ENCODE peak calls at places on chromosomes 1 and 21, in five cellular contexts. One of them, this sample, is unnamed.
A peak's percentile ranks its signal among the peaks of the same experiment; 100 is the strongest.

GRCh38 chr1:19070891-19071621 is 114.6 kb upstream of the IFFO2 start:
- DNase-seq in cardiac fibroblast: no peak
- DNase-seq in fibroblast of lung: no peak
- DNase-seq in A549: no peak
- DNase-seq in left ventricle myocardium inferior: no peak
- DNase-seq in this sample: no peak

GRCh38 chr21:40465382-40465781 is 381.6 kb downstream of the DSCAM start:
- DNase-seq in left ventricle myocardium inferior: no peak
- DNase-seq in A549: no peak
- DNase-seq in cardiac fibroblast: no peak
- DNase-seq in fibroblast of lung: no peak
- DNase-seq in this sample: no peak

GRCh38 chr1:46784666-46785065 is 14.2 kb upstream of the CYP4B1 start:
- DNase-seq in A549: no peak
- DNase-seq in left ventricle myocardium inferior: no peak
- DNase-seq in cardiac fibroblast: no peak
- DNase-seq in fibroblast of lung: no peak
- DNase-seq in this sample: no peak

GRCh38 chr21:14403681-14404318 is 20.9 kb upstream of the HSPA13 start:
- DNase-seq in A549: peak; percentile 2
- DNase-seq in fibroblast of lung: peak; percentile 58
- DNase-seq in cardiac fibroblast: peak; percentile 63
- DNase-seq in left ventricle myocardium inferior: no peak
- DNase-seq in this sample: no peak

GRCh38 chr1:16237343-16237830 is 404 bp upstream of the CPLANE2 start:
- DNase-seq in cardiac fibroblast: peak; percentile 64
- DNase-seq in fibroblast of lung: peak; percentile 49
- DNase-seq in left ventricle myocardium inferior: no peak
- DNase-seq in A549: no peak
- DNase-seq in this sample: no peak

GRCh38 chr1:53545663-53546408 is 86.6 kb downstream of the DMRTB1 start:
- DNase-seq in A549: no peak
- DNase-seq in cardiac fibroblast: no peak
- DNase-seq in left ventricle myocardium inferior: peak; percentile 13
- DNase-seq in fibroblast of lung: no peak
- DNase-seq in this sample: no peak

GRCh38 chr1:20336105-20336605 is 45.5 kb downstream of the VWA5B1 start:
- DNase-seq in fibroblast of lung: no peak
- DNase-seq in A549: no peak
- DNase-seq in cardiac fibroblast: no peak
- DNase-seq in left ventricle myocardium inferior: no peak
- DNase-seq in this sample: no peak

GRCh38 chr1:205228052-205228451 is 306 bp downstream of the TMCC2 start:
- DNase-seq in cardiac fibroblast: no peak
- DNase-seq in fibroblast of lung: no peak
- DNase-seq in A549: peak; percentile 41
- DNase-seq in left ventricle myocardium inferior: no peak
- DNase-seq in this sample: no peak

GRCh38 chr1:68141079-68141800 is 90.8 kb upstream of the DIRAS3 start:
- DNase-seq in A549: no peak
- DNase-seq in cardiac fibroblast: peak; percentile 67
- DNase-seq in fibroblast of lung: peak; percentile 47
- DNase-seq in left ventricle myocardium inferior: no peak
- DNase-seq in this sample: no peak

GRCh38 chr1:14939527-14940284 is 213.8 kb upstream of the TMEM51 start:
- DNase-seq in cardiac fibroblast: peak; percentile 53
- DNase-seq in left ventricle myocardium inferior: no peak
- DNase-seq in A549: no peak
- DNase-seq in fibroblast of lung: peak; percentile 65
- DNase-seq in this sample: no peak

GRCh38 chr1:111911036-111911435 is 78.4 kb downstream of the KCND3 start:
- DNase-seq in fibroblast of lung: no peak
- DNase-seq in left ventricle myocardium inferior: no peak
- DNase-seq in A549: no peak
- DNase-seq in cardiac fibroblast: no peak
- DNase-seq in this sample: no peak

GRCh38 chr1:174789399-174789798 is 210.3 kb upstream of the CACYBP start:
- DNase-seq in left ventricle myocardium inferior: no peak
- DNase-seq in cardiac fibroblast: peak; percentile 88
- DNase-seq in fibroblast of lung: peak; percentile 39
- DNase-seq in A549: no peak
- DNase-seq in this sample: no peak

GRCh38 chr1:117120774-117121588 is 568 bp downstream of the TRIM45 start:
- DNase-seq in left ventricle myocardium inferior: no peak
- DNase-seq in A549: peak; percentile 10
- DNase-seq in fibroblast of lung: no peak
- DNase-seq in cardiac fibroblast: no peak
- DNase-seq in this sample: no peak

GRCh38 chr1:163250382-163250974 is 47.8 kb upstream of the RGS5 start:
- DNase-seq in cardiac fibroblast: no peak
- DNase-seq in fibroblast of lung: no peak
- DNase-seq in A549: no peak
- DNase-seq in left ventricle myocardium inferior: no peak
- DNase-seq in this sample: no peak

GRCh38 chr1:154787171-154787570 is 82.9 kb downstream of the KCNN3 start:
- DNase-seq in fibroblast of lung: no peak
- DNase-seq in A549: no peak
- DNase-seq in cardiac fibroblast: no peak
- DNase-seq in left ventricle myocardium inferior: no peak
- DNase-seq in this sample: no peak

GRCh38 chr1:205225901-205226765 is 1.6 kb upstream of the TMCC2 start:
- DNase-seq in left ventricle myocardium inferior: no peak
- DNase-seq in cardiac fibroblast: no peak
- DNase-seq in fibroblast of lung: no peak
- DNase-seq in A549: no peak
- DNase-seq in this sample: no peak

GRCh38 chr1:79113836-79114235 is 107.3 kb upstream of the ADGRL4 start:
- DNase-seq in left ventricle myocardium inferior: no peak
- DNase-seq in fibroblast of lung: no peak
- DNase-seq in A549: no peak
- DNase-seq in cardiac fibroblast: peak; percentile 18
- DNase-seq in this sample: no peak

GRCh38 chr1:169682077-169682476 is 29.3 kb downstream of the SELL start:
- DNase-seq in fibroblast of lung: no peak
- DNase-seq in cardiac fibroblast: no peak
- DNase-seq in left ventricle myocardium inferior: no peak
- DNase-seq in A549: no peak
- DNase-seq in this sample: no peak

DNA sequence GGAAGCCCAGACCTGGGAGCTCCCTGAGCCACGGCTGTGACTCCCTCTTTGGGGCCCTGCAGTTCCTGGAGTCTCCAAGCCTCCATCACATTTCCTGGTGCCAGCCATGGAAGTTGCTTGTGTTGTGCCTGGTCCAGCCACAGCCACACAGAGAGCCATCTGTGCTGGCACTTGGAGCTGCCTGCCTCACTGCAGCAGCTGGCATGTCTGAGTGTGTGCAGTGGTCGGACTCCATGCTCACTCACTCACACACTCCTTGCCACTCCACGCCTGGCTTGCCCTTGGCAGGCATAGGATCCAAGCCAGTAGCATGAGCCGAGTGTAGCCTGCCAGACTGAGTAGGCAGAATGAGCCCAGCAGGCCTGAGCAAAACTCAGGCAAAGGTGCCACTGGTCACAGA is 516.3 kb upstream of the BEND5 start:
- DNase-seq in fibroblast of lung: no peak
- DNase-seq in A549: no peak
- DNase-seq in cardiac fibroblast: no peak
- DNase-seq in left ventricle myocardium inferior: no peak
- DNase-seq in this sample: no peak
- H3K4me3 ChIP-seq in fibroblast of lung: no peak overlapping the region
- H3K4me3 ChIP-seq in A549: no peak overlapping the region
- H3K4me3 ChIP-seq in cardiac fibroblast: no peak overlapping the region
- H3K4me3 ChIP-seq in left ventricle myocardium inferior: no peak overlapping the region
- H3K4me3 ChIP-seq in this sample: no peak overlapping the region

GRCh38 chr1:158972841-158973240 is 36.9 kb upstream of the IFI16 start:
- DNase-seq in fibroblast of lung: peak; percentile 3
- DNase-seq in A549: no peak
- DNase-seq in left ventricle myocardium inferior: no peak
- DNase-seq in cardiac fibroblast: peak; percentile 20
- DNase-seq in this sample: no peak
- TF ChIP-seq CTCF in fibroblast of lung: no peak
- TF ChIP-seq CTCF in A549: no peak
- TF ChIP-seq CTCF in left ventricle myocardium inferior: no peak
- TF ChIP-seq CTCF in cardiac fibroblast: no peak
- TF ChIP-seq CTCF in this sample: peak; percentile 38

DNA sequence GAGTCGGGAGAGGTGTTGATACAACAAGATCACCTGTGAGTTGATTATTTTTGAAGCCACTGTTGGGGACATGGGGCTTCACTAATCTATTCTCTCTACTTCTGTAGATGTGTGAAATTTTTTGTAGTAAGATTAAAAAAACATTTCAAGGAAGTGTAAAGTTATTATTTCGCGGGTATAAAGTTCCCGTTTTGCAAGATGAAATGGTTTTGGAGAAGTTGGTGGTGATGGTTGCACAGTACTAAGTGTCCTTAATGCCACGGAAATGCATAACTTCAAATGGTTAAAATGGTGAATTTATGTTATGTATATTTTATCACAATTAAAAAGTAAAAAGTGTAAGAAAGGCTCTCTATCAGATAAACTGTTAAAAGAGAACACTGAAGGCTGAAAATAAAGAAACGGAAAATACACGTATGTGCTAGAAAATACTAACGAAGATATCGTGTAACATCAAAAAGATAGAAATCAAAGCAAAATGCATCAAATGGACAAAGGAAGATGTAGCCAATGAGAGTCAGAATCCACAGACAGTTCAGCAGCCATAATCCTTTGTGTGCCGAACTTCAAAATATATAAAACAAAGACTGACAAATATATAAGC is 2.9 kb upstream of the ITGB2 start:
- DNase-seq in fibroblast of lung: no peak
- DNase-seq in left ventricle myocardium inferior: no peak
- DNase-seq in cardiac fibroblast: no peak
- DNase-seq in A549: no peak
- DNase-seq in this sample: no peak
- H3K4me3 ChIP-seq in fibroblast of lung: no peak overlapping the region
- H3K4me3 ChIP-seq in left ventricle myocardium inferior: no peak overlapping the region
- H3K4me3 ChIP-seq in cardiac fibroblast: no peak overlapping the region
- H3K4me3 ChIP-seq in A549: no peak overlapping the region
- H3K4me3 ChIP-seq in this sample: no peak overlapping the region

GRCh38 chr1:101974599-101975225 is 22.0 kb downstream of the OLFM3 start:
- DNase-seq in fibroblast of lung: no peak
- DNase-seq in A549: no peak
- DNase-seq in cardiac fibroblast: no peak
- DNase-seq in left ventricle myocardium inferior: no peak
- DNase-seq in this sample: no peak

GRCh38 chr1:101976161-101976560 is 20.6 kb downstream of the OLFM3 start:
- DNase-seq in fibroblast of lung: no peak
- DNase-seq in A549: no peak
- DNase-seq in cardiac fibroblast: no peak
- DNase-seq in left ventricle myocardium inferior: no peak
- DNase-seq in this sample: no peak

GRCh38 chr1:101967871-101968270 is 28.9 kb downstream of the OLFM3 start:
- DNase-seq in left ventricle myocardium inferior: no peak
- DNase-seq in A549: no peak
- DNase-seq in fibroblast of lung: no peak
- DNase-seq in cardiac fibroblast: no peak
- DNase-seq in this sample: no peak

GRCh38 chr1:101975371-101975770 is 21.4 kb downstream of the OLFM3 start:
- DNase-seq in left ventricle myocardium inferior: no peak
- DNase-seq in fibroblast of lung: no peak
- DNase-seq in A549: no peak
- DNase-seq in cardiac fibroblast: no peak
- DNase-seq in this sample: no peak

GRCh38 chr1:101971309-101971708 is 25.4 kb downstream of the OLFM3 start:
- DNase-seq in A549: no peak
- DNase-seq in fibroblast of lung: no peak
- DNase-seq in cardiac fibroblast: peak; percentile 10
- DNase-seq in left ventricle myocardium inferior: no peak
- DNase-seq in this sample: no peak
- TF ChIP-seq CTCF in A549: no peak
- TF ChIP-seq CTCF in fibroblast of lung: no peak
- TF ChIP-seq CTCF in cardiac fibroblast: no peak
- TF ChIP-seq CTCF in left ventricle myocardium inferior: no peak
- TF ChIP-seq CTCF in this sample: peak; percentile 16